ENCODE peak calls at places on chromosomes 1 and 21, in four cellular contexts. Z, V, P and J are unnamed samples.
A peak's percentile ranks its signal among the peaks of the same experiment; 100 is the strongest.

GRCh38 chr1:33049381-33049780 is 12.7 kb upstream of the AK2 start:
- DNase-seq in Z (no peak), P (no peak), V (no peak), J (no peak)

GRCh38 chr21:15795533-15795932 is 65.8 kb downstream of the USP25 start:
- DNase-seq in V (no peak), Z (no peak), P (no peak), J (no peak)

GRCh38 chr1:91014475-91014874 is 7.4 kb downstream of the ZNF644 start:
- DNase-seq in Z (no peak), P (no peak), V (no peak), J (no peak)

GRCh38 chr21:35017256-35017655 is 31.8 kb downstream of the RUNX1 start:
- DNase-seq in V (no peak), Z (no peak), P (no peak), J (no peak)

GRCh38 chr1:2197732-2198165 is 3.2 kb upstream of the FAAP20 start:
- DNase-seq in P (no peak), Z (no peak), V (no peak), J (no peak)

GRCh38 chr1:229139320-229139719 is 131.6 kb upstream of the RAB4A start:
- DNase-seq in P (no peak), Z (no peak), V (no peak), J (peak; percentile 14)

GRCh38 chr1:102919659-102920058 is 188.7 kb downstream of the COL11A1 start:
- DNase-seq in V (no peak), P (no peak), Z (no peak), J (no peak)

GRCh38 chr21:45534591-45535331 is 7.5 kb downstream of the SLC19A1 start:
- DNase-seq in V (no peak), Z (peak; percentile 41), P (no peak), J (no peak)

GRCh38 chr1:98468111-98468717 is 193.3 kb upstream of the SNX7 start:
- DNase-seq in V (peak; percentile 32), P (peak; percentile 46), Z (no peak), J (peak; percentile 65)

GRCh38 chr1:232767381-232768074 is 37.7 kb upstream of the MAP10 start:
- DNase-seq in V (no peak), Z (no peak), P (no peak), J (peak; percentile 80)

GRCh38 chr1:228894442-228894989 is 159.2 kb downstream of the RHOU start:
- DNase-seq in P (no peak), V (no peak), Z (peak; percentile 26), J (no peak)

GRCh38 chr1:67846538-67846937 is 13.3 kb upstream of the GNG12 start:
- DNase-seq in V (no peak), Z (no peak), P (no peak), J (no peak)

GRCh38 chr1:228236744-228237143 is 28.9 kb downstream of the OBSCN start:
- DNase-seq in P (peak; percentile 82), Z (peak; percentile 87), V (peak; percentile 15), J (peak; percentile 25)

GRCh38 chr1:116743535-116743934 is 10.7 kb upstream of the CD2 start:
- DNase-seq in Z (no peak), P (peak; percentile 52), V (no peak), J (no peak)

GRCh38 chr1:200213392-200213791 is 185.9 kb downstream of the NR5A2 start:
- DNase-seq in Z (no peak), P (no peak), V (no peak), J (no peak)
- H2BK15ac ChIP-seq in Z (no peak overlapping the region), P (no peak overlapping the region), V (no peak overlapping the region), J (no peak overlapping the region)

GRCh38 chr1:17617787-17618557 is 78.5 kb downstream of the ARHGEF10L start:
- DNase-seq in V (no peak), Z (no peak), P (peak; percentile 44), J (no peak)
- H3K4me2 ChIP-seq in V (no peak overlapping the region), Z (no peak overlapping the region), P (no peak overlapping the region), J (peak overlapping the region; percentile 47)

GRCh38 chr1:203592156-203592555 is 34.5 kb upstream of the ATP2B4 start:
- DNase-seq in V (peak; percentile 56), P (peak; percentile 97), Z (peak; percentile 71), J (peak; percentile 50)
- H2BK120ac ChIP-seq in V (no peak overlapping the region), P (peak overlapping the region; percentile 56), Z (no peak overlapping the region), J (peak overlapping the region; percentile 42)

GRCh38 chr1:101089608-101090007 is 64.0 kb upstream of the DPH5 start:
- DNase-seq in V (no peak), P (no peak), Z (no peak), J (no peak)

GRCh38 chr1:101081496-101082282 is 56.1 kb upstream of the DPH5 start:
- DNase-seq in V (no peak), Z (no peak), P (no peak), J (no peak)

GRCh38 chr1:101080859-101081258 is 55.3 kb upstream of the DPH5 start:
- DNase-seq in V (no peak), Z (no peak), P (no peak), J (no peak)

GRCh38 chr1:101088431-101088830 is 62.8 kb upstream of the DPH5 start:
- DNase-seq in P (no peak), Z (no peak), V (no peak), J (no peak)

GRCh38 chr1:101086783-101087182 is 61.2 kb upstream of the DPH5 start:
- DNase-seq in Z (no peak), P (no peak), V (no peak), J (peak; percentile 48)
- H2BK15ac ChIP-seq in Z (no peak overlapping the region), P (no peak overlapping the region), V (no peak overlapping the region), J (no peak overlapping the region)

GRCh38 chr1:15153842-15154479 is 414 bp downstream of the TMEM51 start:
- DNase-seq in P (peak; percentile 76), V (peak; percentile 67), Z (peak; percentile 94), J (peak; percentile 76)

GRCh38 chr1:15155760-15156743 is 2.5 kb downstream of the TMEM51 start:
- DNase-seq in Z (no peak), V (no peak), P (no peak), J (peak; percentile 77)

GRCh38 chr1:15156807-15157380 is 3.3 kb downstream of the TMEM51 start:
- DNase-seq in Z (no peak), V (no peak), P (no peak), J (no peak)

GRCh38 chr1:15154480-15155036 is 1.0 kb downstream of the TMEM51 start:
- DNase-seq in V (no peak), P (no peak), Z (peak; percentile 68), J (peak; percentile 74)

DNA sequence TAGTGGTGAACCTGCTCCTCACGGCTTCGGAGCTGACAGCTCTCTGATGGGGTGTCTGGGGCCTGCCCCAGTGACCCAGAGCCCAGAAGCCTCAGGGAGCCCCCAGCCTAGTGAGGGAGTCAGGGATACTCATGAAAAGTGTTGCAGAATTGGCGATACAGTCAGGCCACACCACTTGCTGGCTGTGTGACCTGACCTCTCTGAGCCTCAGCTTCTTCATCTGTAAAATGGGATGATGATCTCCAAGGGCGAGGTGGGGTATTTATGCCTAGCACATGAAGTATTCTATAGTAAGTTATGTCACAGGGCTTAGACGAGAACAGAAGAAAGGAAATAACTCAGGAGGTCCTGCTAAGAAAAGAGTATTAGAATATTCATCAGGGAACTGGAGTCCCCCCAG is 1.6 kb downstream of the TMEM51 start:
- DNase-seq in P (no peak), V (no peak), Z (no peak), J (no peak)
- H3K4me2 ChIP-seq in P (no peak overlapping the region), V (no peak overlapping the region), Z (peak overlapping the region; percentile 84), J (no peak overlapping the region)